ENCODE peak calls at places on chromosomes 12 and 14, in seven cellular contexts. E is mucosa of descending colon; Q is transverse colon; J is astrocyte of the spinal cord; H is glutamatergic neuron; N is activated CD8-positive, alpha-beta T cell treated with anti-CD3 and anti-CD28 coated beads for 36 hours; F is body of pancreas. G is an unnamed sample.
A peak's percentile ranks its signal among the peaks of the same experiment; 100 is the strongest.

GRCh38 chr12:64030155-64030554 is 185.7 kb downstream of the SRGAP1 start:
- DNase-seq in E (no peak), Q (no peak), J (no peak), H (no peak), N (no peak), F (no peak), G (no peak)

GRCh38 chr14:90061849-90062794 is at the start of gene KCNK13:
- DNase-seq in E (no peak), Q (peak; percentile 11), J (no peak), H (peak; percentile 48), N (peak; percentile 35), F (no peak), G (peak; percentile 65)

GRCh38 chr12:132078190-132078589 is 65.9 kb downstream of the DDX51 start:
- DNase-seq in E (no peak), Q (no peak), J (peak; percentile 81), H (no peak), N (no peak), F (no peak), G (no peak)

GRCh38 chr14:63573579-63573978 is 30.4 kb upstream of the PPP2R5E start:
- DNase-seq in E (no peak), Q (no peak), J (peak; percentile 22), H (no peak), N (no peak), F (no peak), G (no peak)

GRCh38 chr12:15858348-15858747 is 23.8 kb upstream of the STRAP start:
- DNase-seq in E (no peak), Q (no peak), J (no peak), H (no peak), N (no peak), F (no peak), G (no peak)

GRCh38 chr12:21169878-21170472 is 39.0 kb downstream of the SLCO1B1 start:
- DNase-seq in E (no peak), Q (peak; percentile 24), J (peak; percentile 56), H (peak; percentile 84), N (peak; percentile 43), F (peak; percentile 57), G (peak; percentile 11)

GRCh38 chr14:51139221-51139681 is 44.3 kb upstream of the TRIM9 start:
- DNase-seq in E (no peak), Q (peak; percentile 64), J (no peak), H (no peak), N (no peak), F (no peak), G (no peak)

GRCh38 chr14:68135566-68135965 is 316.0 kb downstream of the RAD51B start:
- DNase-seq in E (no peak), Q (no peak), J (peak; percentile 38), H (no peak), N (no peak), F (no peak), G (no peak)

GRCh38 chr12:85804663-85805062 is 31.5 kb downstream of the RASSF9 start:
- DNase-seq in E (no peak), Q (no peak), J (peak; percentile 63), H (no peak), N (no peak), F (no peak), G (no peak)

GRCh38 chr12:12724421-12725085 is 7.4 kb downstream of the CDKN1B start:
- DNase-seq in E (no peak), Q (no peak), J (peak; percentile 21), H (no peak), N (no peak), F (no peak), G (peak; percentile 39)

GRCh38 chr12:31959701-31960391 is 631 bp downstream of the RESF1 start:
- DNase-seq in E (peak; percentile 83), Q (peak; percentile 70), J (peak; percentile 78), H (peak; percentile 73), N (peak; percentile 77), F (peak; percentile 63), G (peak; percentile 60)

GRCh38 chr12:52354197-52354596 is 13.1 kb downstream of the KRT85 start:
- DNase-seq in E (no peak), Q (no peak), J (no peak), H (no peak), N (no peak), F (no peak), G (no peak)

GRCh38 chr12:95918194-95918993 is 24.0 kb downstream of the CCDC38 start:
- DNase-seq in E (no peak), Q (peak; percentile 15), J (peak; percentile 47), H (peak; percentile 33), N (peak; percentile 62), F (peak; percentile 34), G (peak; percentile 65)

GRCh38 chr14:25122188-25122587 is 72.2 kb upstream of the STXBP6 start:
- DNase-seq in E (no peak), Q (no peak), J (no peak), H (no peak), N (no peak), F (no peak), G (no peak)

GRCh38 chr14:28830115-28830534 is 63.5 kb downstream of the FOXG1 start:
- DNase-seq in E (no peak), Q (no peak), J (no peak), H (no peak), N (no peak), F (no peak), G (no peak)

GRCh38 chr14:99803803-99804202 is 10.6 kb downstream of the EML1 start:
- DNase-seq in E (no peak), Q (no peak), J (no peak), H (peak; percentile 52), N (no peak), F (no peak), G (no peak)

GRCh38 chr12:110001596-110001995 is 2.4 kb downstream of the ANKRD13A start:
- DNase-seq in E (no peak), Q (no peak), J (peak; percentile 72), H (no peak), N (no peak), F (no peak), G (no peak)

GRCh38 chr14:103194256-103195045 is 71.2 kb downstream of the TNFAIP2 start:
- DNase-seq in E (no peak), Q (no peak), J (no peak), H (no peak), N (no peak), F (no peak), G (no peak)

GRCh38 chr14:93037354-93037753 is 78.4 kb downstream of the ITPK1 start:
- DNase-seq in E (no peak), Q (no peak), J (no peak), H (no peak), N (no peak), F (no peak), G (no peak)

GRCh38 chr12:113912761-113913295 is 53.3 kb downstream of the RBM19 start:
- DNase-seq in E (no peak), Q (peak; percentile 58), J (peak; percentile 80), H (peak; percentile 89), N (peak; percentile 67), F (peak; percentile 71), G (peak; percentile 68)

GRCh38 chr14:26385302-26385701 is 212.5 kb downstream of the NOVA1 start:
- DNase-seq in E (no peak), Q (no peak), J (no peak), H (no peak), N (no peak), F (no peak), G (no peak)

GRCh38 chr12:15928870-15929571 is 17.9 kb downstream of the DERA start:
- DNase-seq in E (no peak), Q (no peak), J (no peak), H (peak; percentile 31), N (no peak), F (peak; percentile 25), G (peak; percentile 31)

GRCh38 chr12:30779578-30779977 is 24.8 kb upstream of the CAPRIN2 start:
- DNase-seq in E (no peak), Q (no peak), J (no peak), H (no peak), N (no peak), F (no peak), G (no peak)

GRCh38 chr12:49587174-49587908 is 18.1 kb downstream of the FAM186B start:
- DNase-seq in E (no peak), Q (no peak), J (no peak), H (no peak), N (no peak), F (no peak), G (no peak)
- TF ChIP-seq CTCF in E (no peak), Q (no peak), J (no peak), H (no peak), N (no peak), F (no peak), G (no peak)

DNA sequence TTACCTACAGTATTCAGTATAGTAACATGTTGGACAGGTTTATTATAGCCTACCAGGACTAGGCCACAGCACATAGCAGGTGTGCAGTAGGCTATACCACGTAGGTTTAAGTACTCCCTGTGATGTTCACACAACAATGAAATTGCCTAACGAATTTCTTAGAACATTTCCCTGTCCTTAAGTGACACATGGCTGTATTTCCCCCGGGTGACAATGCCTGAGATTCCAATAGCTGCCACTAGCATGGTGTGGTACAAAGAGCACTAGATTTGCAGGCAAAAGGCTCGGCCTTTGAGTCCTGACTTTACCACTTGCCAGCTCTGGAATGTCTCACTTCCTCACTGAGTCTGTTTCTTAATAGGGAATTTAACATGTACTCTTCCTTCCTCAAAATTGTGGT is 19.7 kb downstream of the PTPN21 start:
- DNase-seq in E (no peak), Q (peak; percentile 75), J (no peak), H (no peak), N (no peak), F (peak; percentile 55), G (no peak)
- TF ChIP-seq CTCF in E (peak; percentile 50), Q (peak; percentile 9), J (no peak), H (no peak), N (no peak), F (peak; percentile 29), G (no peak)

DNA sequence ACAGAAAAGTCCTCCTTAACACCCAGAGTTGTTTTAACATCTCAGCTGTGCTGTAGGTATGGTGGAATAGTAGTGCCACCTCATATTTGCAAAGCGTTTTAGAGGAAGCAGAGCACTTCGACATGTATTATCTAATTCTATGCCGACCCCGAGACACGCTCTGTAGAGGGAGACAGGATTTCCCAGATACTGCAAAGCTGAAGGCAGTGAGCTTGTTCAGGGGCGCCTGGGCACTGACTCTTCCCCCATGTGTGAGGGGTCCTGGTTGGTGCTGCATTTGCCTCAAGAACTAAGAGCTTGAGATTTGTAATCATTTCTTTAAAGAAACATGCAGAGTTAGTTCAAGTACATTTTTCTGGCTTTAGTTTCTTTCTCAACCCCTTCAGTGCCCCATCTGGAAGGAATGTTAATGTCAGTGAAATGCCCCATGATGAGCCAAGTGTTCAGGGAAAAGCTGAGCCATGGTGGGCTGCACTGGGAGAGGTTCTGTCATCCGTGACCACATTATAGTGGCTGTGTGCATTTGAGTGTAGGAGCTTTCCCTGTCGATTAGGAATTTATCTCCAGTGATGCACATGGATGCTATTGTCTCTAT is 66.3 kb downstream of the MBIP start:
- DNase-seq in E (no peak), Q (no peak), J (no peak), H (no peak), N (no peak), F (no peak), G (no peak)
- TF ChIP-seq CTCF in E (no peak), Q (no peak), J (peak; percentile 18), H (no peak), N (no peak), F (no peak), G (no peak)

DNA sequence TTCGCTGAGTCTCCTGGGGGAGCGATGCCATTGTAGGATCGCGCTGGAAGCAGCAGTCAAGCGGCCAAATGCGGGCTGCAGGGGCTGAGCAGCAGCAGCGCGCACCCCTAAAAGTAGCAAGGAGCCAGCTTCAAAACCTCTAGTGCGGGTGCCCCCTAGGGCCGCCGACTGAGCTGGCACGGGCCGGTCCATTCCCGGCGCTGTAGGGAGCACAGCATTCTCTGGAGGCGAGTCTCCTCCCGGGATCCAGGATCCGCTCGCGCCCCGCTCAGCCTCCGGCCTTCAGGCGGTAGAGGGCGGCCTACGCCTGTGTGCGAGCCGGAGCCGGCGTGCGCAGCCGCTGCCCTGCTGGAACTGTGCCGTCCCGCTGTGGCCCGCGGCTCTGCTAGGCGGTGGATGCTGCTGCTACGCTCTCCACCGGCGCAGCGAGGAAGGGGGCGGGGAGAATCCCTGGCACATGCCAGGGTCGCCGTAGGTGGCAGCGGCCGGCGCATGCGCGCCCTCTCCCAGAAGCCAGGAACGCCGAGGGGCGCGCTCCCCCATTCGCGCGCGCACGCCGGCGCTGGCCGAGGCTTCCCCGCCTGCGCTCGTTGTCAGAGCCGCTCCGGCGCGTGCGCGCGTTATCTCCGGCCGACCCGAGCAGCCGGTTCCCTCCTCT is at the start of gene FUT8:
- DNase-seq in E (peak; percentile 98), Q (peak; percentile 96), J (peak; percentile 97), H (peak; percentile 95), N (peak; percentile 97), F (peak; percentile 98), G (peak; percentile 88)
- TF ChIP-seq CTCF in E (peak; percentile 49), Q (peak; percentile 49), J (peak; percentile 66), H (peak; percentile 46), N (peak; percentile 66), F (peak; percentile 37), G (peak; percentile 57)